ENCODE peak calls at places on chromosomes 7 and 10, in five cellular contexts. One of them, this sample, is unnamed.

GRCh38 chr7:111647881-111648280 is 85.6 kb upstream of the IMMP2L start:
- DNase-seq in uterus: no peak
- DNase-seq in endothelial cell: no peak
- DNase-seq in upper lobe of left lung: no peak
- DNase-seq in SK-N-SH: no peak
- DNase-seq in this sample: no peak

GRCh38 chr10:79129361-79129997 is 60.7 kb downstream of the ZMIZ1 start:
- DNase-seq in uterus: peak
- DNase-seq in endothelial cell: peak
- DNase-seq in upper lobe of left lung: no peak
- DNase-seq in SK-N-SH: peak
- DNase-seq in this sample: peak

GRCh38 chr10:88152720-88153119 is 289.3 kb downstream of the PTEN start:
- DNase-seq in uterus: no peak
- DNase-seq in endothelial cell: no peak
- DNase-seq in upper lobe of left lung: no peak
- DNase-seq in SK-N-SH: peak
- DNase-seq in this sample: no peak

GRCh38 chr7:31603076-31603475 is 83.9 kb upstream of the PPP1R17 start:
- DNase-seq in uterus: no peak
- DNase-seq in endothelial cell: no peak
- DNase-seq in upper lobe of left lung: no peak
- DNase-seq in SK-N-SH: no peak
- DNase-seq in this sample: no peak

GRCh38 chr10:93820434-93820833 is 62.7 kb downstream of the LGI1 start:
- DNase-seq in uterus: no peak
- DNase-seq in endothelial cell: no peak
- DNase-seq in upper lobe of left lung: no peak
- DNase-seq in SK-N-SH: no peak
- DNase-seq in this sample: no peak

GRCh38 chr7:138223402-138223872 is 147.2 kb downstream of the AKR1D1 start:
- DNase-seq in uterus: no peak
- DNase-seq in endothelial cell: no peak
- DNase-seq in upper lobe of left lung: no peak
- DNase-seq in SK-N-SH: no peak
- DNase-seq in this sample: no peak

GRCh38 chr7:111383133-111383532 is 179.2 kb downstream of the IMMP2L start:
- DNase-seq in uterus: no peak
- DNase-seq in endothelial cell: no peak
- DNase-seq in upper lobe of left lung: no peak
- DNase-seq in SK-N-SH: no peak
- DNase-seq in this sample: no peak

GRCh38 chr10:13001041-13001886 is at the start of gene CCDC3:
- DNase-seq in uterus: peak
- DNase-seq in endothelial cell: peak
- DNase-seq in upper lobe of left lung: no peak
- DNase-seq in SK-N-SH: peak
- DNase-seq in this sample: peak

GRCh38 chr10:126400641-126401040 is 12.4 kb upstream of the ADAM12 start:
- DNase-seq in uterus: no peak
- DNase-seq in endothelial cell: no peak
- DNase-seq in upper lobe of left lung: no peak
- DNase-seq in SK-N-SH: no peak
- DNase-seq in this sample: no peak

GRCh38 chr10:131223422-131223821 is 88.1 kb downstream of the TCERG1L start:
- DNase-seq in uterus: no peak
- DNase-seq in endothelial cell: no peak
- DNase-seq in upper lobe of left lung: no peak
- DNase-seq in SK-N-SH: no peak
- DNase-seq in this sample: no peak

GRCh38 chr10:46006219-46006618 is 24.2 kb downstream of the NCOA4 start:
- DNase-seq in uterus: no peak
- DNase-seq in endothelial cell: no peak
- DNase-seq in upper lobe of left lung: no peak
- DNase-seq in SK-N-SH: no peak
- DNase-seq in this sample: no peak

GRCh38 chr7:144709066-144709465 is 126.8 kb downstream of the TPK1 start:
- DNase-seq in uterus: no peak
- DNase-seq in endothelial cell: no peak
- DNase-seq in upper lobe of left lung: no peak
- DNase-seq in SK-N-SH: no peak
- DNase-seq in this sample: no peak

GRCh38 chr10:20698837-20699236 is 198.3 kb downstream of the NEBL start:
- DNase-seq in uterus: no peak
- DNase-seq in endothelial cell: no peak
- DNase-seq in upper lobe of left lung: no peak
- DNase-seq in SK-N-SH: no peak
- DNase-seq in this sample: no peak

GRCh38 chr7:148492157-148492860 is 98.3 kb upstream of the C7orf33 start:
- DNase-seq in uterus: no peak
- DNase-seq in endothelial cell: no peak
- DNase-seq in upper lobe of left lung: no peak
- DNase-seq in SK-N-SH: no peak
- DNase-seq in this sample: no peak

GRCh38 chr7:97732567-97733275 is 835 bp downstream of the TAC1 start:
- DNase-seq in uterus: no peak
- DNase-seq in endothelial cell: peak
- DNase-seq in upper lobe of left lung: no peak
- DNase-seq in SK-N-SH: peak
- DNase-seq in this sample: no peak

GRCh38 chr7:76217942-76218566 is 16.4 kb downstream of the SRRM3 start:
- DNase-seq in uterus: no peak
- DNase-seq in endothelial cell: no peak
- DNase-seq in upper lobe of left lung: no peak
- DNase-seq in SK-N-SH: no peak
- DNase-seq in this sample: no peak

GRCh38 chr10:26483554-26483953 is 45.4 kb downstream of the APBB1IP start:
- DNase-seq in uterus: no peak
- DNase-seq in endothelial cell: no peak
- DNase-seq in upper lobe of left lung: no peak
- DNase-seq in SK-N-SH: no peak
- DNase-seq in this sample: no peak

GRCh38 chr10:91634898-91635297 is 2.0 kb upstream of the PPP1R3C start:
- DNase-seq in uterus: no peak
- DNase-seq in endothelial cell: no peak
- DNase-seq in upper lobe of left lung: no peak
- DNase-seq in SK-N-SH: no peak
- DNase-seq in this sample: no peak

GRCh38 chr10:30491204-30491603 is 57.2 kb downstream of the MAP3K8 start:
- DNase-seq in uterus: no peak
- DNase-seq in endothelial cell: no peak
- DNase-seq in upper lobe of left lung: peak
- DNase-seq in SK-N-SH: no peak
- DNase-seq in this sample: no peak

GRCh38 chr10:121792198-121792597 is 135.6 kb downstream of the ATE1 start:
- DNase-seq in uterus: no peak
- DNase-seq in endothelial cell: no peak
- DNase-seq in upper lobe of left lung: no peak
- DNase-seq in SK-N-SH: no peak
- DNase-seq in this sample: no peak

GRCh38 chr10:80416401-80417098 is 8.2 kb downstream of the PRXL2A start:
- DNase-seq in uterus: peak
- DNase-seq in endothelial cell: no peak
- DNase-seq in upper lobe of left lung: no peak
- DNase-seq in SK-N-SH: no peak
- DNase-seq in this sample: no peak

GRCh38 chr10:91043173-91043910 is 122.5 kb upstream of the ANKRD1 start:
- DNase-seq in uterus: no peak
- DNase-seq in endothelial cell: peak
- DNase-seq in upper lobe of left lung: no peak
- DNase-seq in SK-N-SH: peak
- DNase-seq in this sample: no peak

GRCh38 chr10:96856317-96856716 is 24.2 kb downstream of the LCOR start:
- DNase-seq in uterus: no peak
- DNase-seq in endothelial cell: no peak
- DNase-seq in upper lobe of left lung: no peak
- DNase-seq in SK-N-SH: no peak
- DNase-seq in this sample: no peak

GRCh38 chr7:80869821-80870751 is 48.8 kb downstream of the SEMA3C start:
- DNase-seq in uterus: no peak
- DNase-seq in endothelial cell: no peak
- DNase-seq in upper lobe of left lung: no peak
- DNase-seq in SK-N-SH: no peak
- DNase-seq in this sample: no peak

GRCh38 chr7:129361771-129362170 is 72.5 kb upstream of the STRIP2 start:
- DNase-seq in uterus: no peak
- DNase-seq in endothelial cell: no peak
- DNase-seq in upper lobe of left lung: no peak
- DNase-seq in SK-N-SH: no peak
- DNase-seq in this sample: no peak

GRCh38 chr7:102874166-102874829 is 38.5 kb upstream of the LRRC17 start:
- DNase-seq in uterus: no peak
- DNase-seq in endothelial cell: no peak
- DNase-seq in upper lobe of left lung: no peak
- DNase-seq in SK-N-SH: no peak
- DNase-seq in this sample: no peak

DNA sequence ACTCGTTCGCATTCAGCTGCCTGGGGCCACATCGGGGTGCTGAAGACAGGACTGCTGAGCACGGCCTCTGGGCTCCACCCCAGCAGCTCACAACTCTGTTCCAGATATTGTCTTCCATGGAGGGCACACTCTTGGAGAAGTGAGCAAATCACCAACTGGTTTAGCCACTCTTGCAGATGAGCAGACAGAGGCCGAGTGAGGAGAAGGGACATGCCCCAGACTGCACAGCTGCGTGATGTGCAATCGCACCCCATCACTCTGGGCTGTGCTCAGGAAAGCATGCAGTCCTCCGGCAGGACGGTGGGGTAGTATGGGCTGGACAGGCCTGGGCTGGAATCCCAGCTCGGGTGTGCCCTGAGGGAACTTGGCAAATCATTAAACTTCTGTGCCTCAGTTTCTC is 111.6 kb downstream of the FAM53B start:
- DNase-seq in uterus: no peak
- DNase-seq in endothelial cell: no peak
- DNase-seq in upper lobe of left lung: no peak
- DNase-seq in SK-N-SH: no peak
- DNase-seq in this sample: no peak
- TF ChIP-seq CTCF in uterus: no peak
- TF ChIP-seq CTCF in endothelial cell: no peak
- TF ChIP-seq CTCF in upper lobe of left lung: no peak
- TF ChIP-seq CTCF in SK-N-SH: no peak
- TF ChIP-seq CTCF in this sample: no peak

DNA sequence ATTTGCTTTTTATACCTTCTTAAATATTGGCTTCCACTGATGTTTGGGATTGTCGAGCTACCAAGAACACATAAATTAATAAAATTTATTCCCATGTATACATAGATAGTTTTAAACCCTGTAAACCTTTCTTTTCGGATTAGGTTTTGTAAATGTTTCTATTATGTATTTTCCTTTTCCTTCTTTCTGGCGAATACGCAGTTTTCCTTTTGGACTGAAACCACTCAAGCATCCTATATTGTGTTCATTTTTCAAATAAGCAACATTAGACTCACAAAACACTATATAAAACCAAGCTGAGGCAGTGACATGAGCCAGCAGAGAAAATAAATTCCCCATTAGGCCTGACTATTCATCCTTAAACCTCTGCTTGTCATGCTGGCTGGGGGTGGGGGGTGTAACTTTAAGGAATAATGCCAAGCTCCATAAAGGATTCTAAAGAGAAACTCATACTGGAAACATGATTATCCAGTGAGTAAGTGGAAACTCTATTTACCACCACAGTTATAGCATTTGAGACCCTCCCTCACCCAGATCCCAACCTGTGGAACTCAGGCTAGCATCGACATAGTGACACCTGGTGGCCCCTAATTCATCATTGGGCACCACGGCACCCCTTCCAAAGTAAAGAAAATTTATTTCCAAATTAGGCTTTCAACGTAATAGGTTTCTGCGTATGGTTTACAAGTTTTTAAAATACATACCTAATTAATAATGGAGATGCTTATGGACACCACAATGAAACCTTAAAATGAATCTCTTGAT is 86.5 kb upstream of the CELF2 start:
- DNase-seq in uterus: no peak
- DNase-seq in endothelial cell: no peak
- DNase-seq in upper lobe of left lung: no peak
- DNase-seq in SK-N-SH: no peak
- DNase-seq in this sample: no peak
- TF ChIP-seq CTCF in uterus: no peak
- TF ChIP-seq CTCF in endothelial cell: no peak
- TF ChIP-seq CTCF in upper lobe of left lung: no peak
- TF ChIP-seq CTCF in SK-N-SH: no peak
- TF ChIP-seq CTCF in this sample: peak

GRCh38 chr7:159025161-159025779 is 119.4 kb downstream of the VIPR2 start:
- DNase-seq in uterus: peak
- DNase-seq in endothelial cell: no peak
- DNase-seq in upper lobe of left lung: no peak
- DNase-seq in SK-N-SH: no peak
- DNase-seq in this sample: no peak

GRCh38 chr7:159026271-159027047 is 118.2 kb downstream of the VIPR2 start:
- DNase-seq in uterus: peak
- DNase-seq in endothelial cell: no peak
- DNase-seq in upper lobe of left lung: no peak
- DNase-seq in SK-N-SH: no peak
- DNase-seq in this sample: peak

GRCh38 chr7:159027803-159028455 is 116.7 kb downstream of the VIPR2 start:
- DNase-seq in uterus: no peak
- DNase-seq in endothelial cell: no peak
- DNase-seq in upper lobe of left lung: peak
- DNase-seq in SK-N-SH: no peak
- DNase-seq in this sample: peak

GRCh38 chr7:159028456-159029401 is 115.9 kb downstream of the VIPR2 start:
- DNase-seq in uterus: no peak
- DNase-seq in endothelial cell: no peak
- DNase-seq in upper lobe of left lung: no peak
- DNase-seq in SK-N-SH: no peak
- DNase-seq in this sample: peak

DNA sequence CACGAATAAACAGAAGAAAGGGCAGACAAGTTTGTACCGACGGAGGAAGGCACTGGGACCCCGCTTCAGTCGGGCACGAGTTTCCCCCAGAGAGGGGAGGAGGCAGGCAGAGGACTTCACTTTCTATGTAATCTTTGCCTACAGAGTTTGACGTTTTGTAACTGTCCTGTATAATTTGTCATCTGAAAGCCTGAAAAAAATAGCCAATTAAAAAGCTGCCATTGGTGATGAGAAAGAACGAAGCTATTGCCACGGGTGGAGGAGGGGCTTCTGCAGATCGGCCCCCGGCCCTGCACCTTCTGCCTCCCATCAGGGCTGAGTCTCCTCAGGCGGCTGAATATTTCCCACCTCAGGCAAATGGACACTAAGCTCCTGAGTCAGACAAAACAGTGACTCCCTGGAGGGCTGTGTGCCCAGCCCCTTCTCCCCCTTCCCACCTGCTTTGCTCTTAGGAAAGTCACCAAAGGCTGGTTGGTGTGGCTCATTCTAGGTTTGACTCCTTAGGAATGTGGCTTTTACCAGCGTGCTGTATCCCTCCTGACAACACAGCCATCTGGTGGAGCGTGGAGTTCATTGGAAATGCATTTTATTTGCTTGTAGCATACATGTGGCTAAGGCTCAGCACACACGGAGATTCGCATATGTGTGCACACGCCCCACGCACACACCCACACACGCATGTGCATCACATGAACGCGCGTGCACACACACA is 117.4 kb downstream of the VIPR2 start:
- DNase-seq in uterus: peak
- DNase-seq in endothelial cell: no peak
- DNase-seq in upper lobe of left lung: no peak
- DNase-seq in SK-N-SH: no peak
- DNase-seq in this sample: no peak
- TF ChIP-seq CTCF in uterus: no peak
- TF ChIP-seq CTCF in endothelial cell: no peak
- TF ChIP-seq CTCF in upper lobe of left lung: no peak
- TF ChIP-seq CTCF in SK-N-SH: no peak
- TF ChIP-seq CTCF in this sample: no peak

GRCh38 chr10:85851300-85851699 is 515.3 kb downstream of the GRID1 start:
- DNase-seq in uterus: no peak
- DNase-seq in endothelial cell: no peak
- DNase-seq in upper lobe of left lung: no peak
- DNase-seq in SK-N-SH: no peak
- DNase-seq in this sample: no peak
- TF ChIP-seq CTCF in uterus: no peak
- TF ChIP-seq CTCF in endothelial cell: no peak
- TF ChIP-seq CTCF in upper lobe of left lung: no peak
- TF ChIP-seq CTCF in SK-N-SH: no peak
- TF ChIP-seq CTCF in this sample: peak